ENCODE peak calls at places on chromosomes 3 and 15, in seven cellular contexts. C is IMR-90, Z is H9, P is mesenchymal stem cell, X is mesendoderm, E is trophoblast cell, G is H1. M is an unnamed sample.

GRCh38 chr3:89303721-89304120 is 196.3 kb downstream of the EPHA3 start:
- DNase-seq in G (no peak), C (peak), E (no peak), Z (no peak), X (no peak), P (no peak), M (no peak)

GRCh38 chr3:72151465-72152238 is 366.7 kb upstream of the PROK2 start:
- DNase-seq in E (no peak), C (no peak), P (no peak), G (no peak), Z (no peak), X (no peak), M (no peak)

GRCh38 chr3:177448987-177449975 is 252.0 kb upstream of the TBL1XR1 start:
- DNase-seq in G (no peak), C (peak), P (peak), X (peak), E (peak), Z (no peak), M (no peak)

GRCh38 chr3:15197340-15198029 is 8.6 kb upstream of the CAPN7 start:
- DNase-seq in Z (no peak), X (no peak), C (no peak), P (no peak), E (no peak), G (no peak), M (no peak)

GRCh38 chr3:159174715-159175390 is 373.0 kb downstream of the MFSD1 start:
- DNase-seq in G (no peak), Z (no peak), C (no peak), P (peak), E (no peak), X (no peak), M (no peak)

GRCh38 chr15:76197703-76198455 is 113.4 kb downstream of the ETFA start:
- DNase-seq in G (no peak), E (no peak), P (peak), Z (no peak), C (no peak), X (no peak), M (no peak)

GRCh38 chr3:18758047-18758704 is 333.0 kb upstream of the SATB1 start:
- DNase-seq in C (no peak), E (peak), G (peak), P (peak), Z (peak), X (peak), M (peak)

GRCh38 chr3:143442761-143443477 is 323.3 kb downstream of the CHST2 start:
- DNase-seq in E (no peak), P (peak), Z (no peak), C (peak), X (no peak), G (no peak), M (no peak)

GRCh38 chr15:81285461-81285860 is 38.5 kb downstream of the STARD5 start:
- DNase-seq in P (no peak), E (no peak), G (no peak), X (no peak), Z (no peak), C (no peak), M (no peak)

GRCh38 chr15:34282384-34282783 is 55.2 kb downstream of the SLC12A6 start:
- DNase-seq in G (no peak), E (no peak), C (no peak), Z (no peak), P (no peak), X (no peak), M (no peak)

GRCh38 chr3:53780806-53781205 is 65.4 kb downstream of the CHDH start:
- DNase-seq in G (no peak), Z (no peak), C (no peak), X (no peak), P (no peak), E (no peak), M (no peak)

GRCh38 chr15:37900286-37901221 is 33.9 kb upstream of the TMCO5A start:
- DNase-seq in E (peak), G (no peak), P (peak), Z (no peak), C (peak), X (no peak), M (no peak)

GRCh38 chr3:108123326-108123725 is 32.5 kb upstream of the CD47 start:
- DNase-seq in C (no peak), G (no peak), E (no peak), P (no peak), X (no peak), Z (no peak), M (no peak)

GRCh38 chr3:48187579-48188265 is 495 bp downstream of the CDC25A start:
- DNase-seq in Z (peak), X (peak), G (no peak), P (no peak), C (no peak), E (no peak), M (peak)

GRCh38 chr3:177468816-177469590 is 271.7 kb upstream of the TBL1XR1 start:
- DNase-seq in C (peak), G (no peak), Z (no peak), P (peak), X (peak), E (peak), M (no peak)

GRCh38 chr15:81981888-81982287 is 63.9 kb downstream of the MEX3B start:
- DNase-seq in G (no peak), P (no peak), X (no peak), Z (no peak), C (no peak), E (no peak), M (no peak)

GRCh38 chr3:78917541-78917940 is 850.3 kb downstream of the ROBO1 start:
- DNase-seq in X (no peak), C (no peak), Z (no peak), E (no peak), G (no peak), P (no peak), M (no peak)

GRCh38 chr3:190073264-190073663 is 47.4 kb downstream of the P3H2 start:
- DNase-seq in C (peak), X (peak), Z (no peak), P (peak), E (peak), G (no peak), M (no peak)

GRCh38 chr3:62987721-62988120 is 112.5 kb upstream of the CADPS start:
- DNase-seq in P (no peak), X (no peak), E (no peak), C (no peak), G (no peak), Z (no peak), M (no peak)

GRCh38 chr3:62981962-62982361 is 106.7 kb upstream of the CADPS start:
- DNase-seq in P (no peak), C (no peak), G (no peak), E (peak), Z (no peak), X (no peak), M (no peak)

DNA sequence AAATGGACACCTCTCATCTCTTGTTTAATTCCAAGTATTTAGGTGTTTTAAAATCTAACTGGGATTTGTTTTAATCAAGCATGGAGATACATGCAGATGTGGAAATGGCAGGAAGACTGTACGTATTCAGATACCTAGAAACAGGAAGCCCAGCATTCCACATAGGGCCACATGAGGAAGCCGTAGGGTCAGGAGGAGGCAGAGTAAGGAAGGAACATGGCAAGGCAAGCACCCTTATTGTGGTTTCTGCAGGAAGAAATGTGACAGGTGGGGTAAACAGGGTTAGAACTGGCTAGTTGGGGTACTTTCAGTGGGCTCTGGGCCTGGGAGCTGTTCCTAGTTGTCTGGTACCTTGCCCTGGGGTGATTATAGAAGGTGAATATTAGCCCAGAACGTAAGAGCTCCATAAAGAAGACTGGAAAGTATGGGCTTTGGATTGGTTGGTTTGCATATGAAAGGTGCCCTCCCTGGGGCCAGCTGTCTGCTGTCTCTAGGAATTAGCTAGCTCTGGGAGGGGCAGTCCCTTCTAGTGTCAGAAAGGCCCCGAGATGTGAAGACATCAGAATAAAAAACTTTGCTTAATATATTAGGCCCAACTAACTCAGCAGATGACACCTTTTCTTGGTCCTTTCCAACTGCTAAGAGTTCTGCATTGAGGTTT is 107.7 kb upstream of the CADPS start:
- DNase-seq in P (no peak), C (no peak), Z (peak), E (peak), X (peak), G (no peak), M (no peak)
- H2BK120ac ChIP-seq in P (no peak), C (no peak), Z (no peak), E (no peak), X (no peak), G (no peak), M (no peak)

GRCh38 chr15:70116317-70116716 is 18.6 kb upstream of the TLE3 start:
- DNase-seq in E (no peak), P (no peak), G (no peak), X (no peak), C (no peak), Z (no peak), M (no peak)
- H2BK120ac ChIP-seq in E (no peak), P (no peak), G (no peak), X (no peak), C (no peak), Z (no peak), M (no peak)

GRCh38 chr3:54836876-54837275 is 91.0 kb downstream of the LRTM1 start:
- DNase-seq in G (no peak), Z (no peak), X (no peak), P (peak), E (no peak), C (no peak), M (no peak)

GRCh38 chr3:54835701-54836100 is 92.2 kb downstream of the LRTM1 start:
- DNase-seq in Z (no peak), C (no peak), E (no peak), P (no peak), X (no peak), G (no peak), M (no peak)

GRCh38 chr3:54841461-54841860 is 86.4 kb downstream of the LRTM1 start:
- DNase-seq in E (no peak), G (no peak), C (no peak), X (peak), Z (no peak), P (no peak), M (no peak)

GRCh38 chr3:54843352-54843751 is 84.5 kb downstream of the LRTM1 start:
- DNase-seq in P (no peak), X (no peak), G (no peak), C (no peak), Z (no peak), E (no peak), M (no peak)

DNA sequence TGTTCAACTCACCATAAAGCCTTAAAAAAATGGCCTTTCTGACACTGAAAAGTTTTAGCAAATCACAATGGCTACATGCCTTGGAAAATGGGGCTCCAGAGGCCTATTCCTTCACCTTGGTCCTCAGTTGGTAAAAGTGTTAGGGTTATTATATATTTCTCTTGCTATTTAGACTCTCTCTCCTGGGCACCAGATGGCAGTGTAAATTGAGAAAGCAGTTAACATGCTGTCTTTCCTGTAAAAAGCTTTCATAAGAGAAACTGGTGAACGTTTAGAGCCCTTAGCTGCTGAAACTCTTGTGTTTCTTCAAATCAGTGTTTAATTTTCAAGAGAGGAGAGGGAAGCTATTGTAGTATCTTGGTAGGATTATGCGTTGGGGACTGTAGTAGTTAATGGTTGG is 89.9 kb downstream of the LRTM1 start:
- DNase-seq in P (peak), X (no peak), G (no peak), E (no peak), C (peak), Z (no peak), M (no peak)
- H2BK120ac ChIP-seq in P (no peak), X (no peak), G (no peak), E (no peak), C (no peak), Z (no peak), M (no peak)

GRCh38 chr3:65342084-65342683 is 654.4 kb upstream of the ADAMTS9 start:
- DNase-seq in X (peak), C (peak), G (peak), E (peak), P (peak), Z (peak), M (peak)

GRCh38 chr3:65343736-65344135 is 655.9 kb upstream of the ADAMTS9 start:
- DNase-seq in P (no peak), C (no peak), G (no peak), X (no peak), Z (no peak), E (no peak), M (no peak)

GRCh38 chr3:65344444-65344843 is 656.6 kb upstream of the ADAMTS9 start:
- DNase-seq in Z (peak), P (no peak), X (peak), C (no peak), E (no peak), G (no peak), M (no peak)

GRCh38 chr3:65344846-65345245 is 657.0 kb upstream of the ADAMTS9 start:
- DNase-seq in X (no peak), P (no peak), E (no peak), C (no peak), G (no peak), Z (no peak), M (no peak)

DNA sequence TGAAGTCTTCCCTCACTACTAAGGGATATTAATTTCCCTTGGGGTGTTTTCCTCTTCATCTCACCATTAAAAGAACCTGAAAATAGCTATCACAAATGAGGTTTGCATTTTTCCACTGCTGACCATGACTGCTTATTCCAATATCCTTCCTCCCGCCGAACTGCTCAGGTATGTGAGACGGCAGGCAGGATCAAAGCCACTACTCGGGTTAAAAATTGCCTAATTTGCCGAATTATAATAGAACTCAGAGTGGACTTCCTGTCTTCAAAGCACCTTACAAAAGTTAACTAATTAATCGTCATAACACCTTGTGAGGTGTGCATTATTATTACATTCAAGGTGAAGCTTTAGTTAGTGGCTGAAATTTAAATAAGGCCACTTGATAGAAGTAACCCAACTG is 655.2 kb upstream of the ADAMTS9 start:
- DNase-seq in X (no peak), P (no peak), E (no peak), Z (no peak), C (no peak), G (no peak), M (no peak)
- H2BK120ac ChIP-seq in X (no peak), P (no peak), E (no peak), Z (no peak), C (no peak), G (no peak), M (no peak)

M was measured in neuronal stem cell.